ENCODE peak calls at places on chromosomes 12 and 14, in six cellular contexts. K is sigmoid colon, H is A549, D is suprapubic skin, B is transverse colon, F is ovary. R is an unnamed sample.

GRCh38 chr12:43836455-43836989 is 641 bp downstream of the TMEM117 start:
- DNase-seq in F (no peak), K (no peak), B (no peak), D (no peak), H (peak; percentile 36), R (no peak)

GRCh38 chr12:40342010-40342409 is 117.2 kb downstream of the LRRK2 start:
- DNase-seq in B (no peak), H (no peak), F (no peak), K (no peak), D (no peak), R (no peak)

GRCh38 chr12:27525373-27525772 is 1.4 kb downstream of the PPFIBP1 start:
- DNase-seq in K (peak; percentile 72), F (no peak), B (no peak), D (no peak), H (peak; percentile 42), R (no peak)

GRCh38 chr12:124454352-124454725 is 113.1 kb downstream of the NCOR2 start:
- DNase-seq in K (no peak), H (no peak), F (no peak), B (no peak), D (peak; percentile 71), R (no peak)

GRCh38 chr12:53744130-53744441 is 7.7 kb downstream of the CISTR start:
- DNase-seq in F (no peak), B (no peak), H (no peak), D (no peak), K (no peak), R (no peak)

GRCh38 chr12:77152623-77153193 is 87.3 kb upstream of the E2F7 start:
- DNase-seq in K (no peak), B (no peak), D (no peak), F (no peak), H (peak; percentile 31), R (no peak)

GRCh38 chr12:8455727-8456360 is at the start of gene CLEC6A:
- DNase-seq in D (no peak), H (no peak), F (no peak), B (no peak), K (no peak), R (no peak)

GRCh38 chr12:8665729-8666128 is 3.1 kb upstream of the MFAP5 start:
- DNase-seq in D (no peak), B (no peak), H (no peak), F (no peak), K (no peak), R (no peak)

GRCh38 chr12:52023182-52023975 is 16.6 kb downstream of the TAMALIN start:
- DNase-seq in D (peak; percentile 94), B (peak; percentile 93), F (peak; percentile 94), H (peak; percentile 95), K (peak; percentile 94), R (peak; percentile 93)

GRCh38 chr14:52703225-52703624 is 3.8 kb upstream of the PSMC6 start:
- DNase-seq in H (peak; percentile 65), B (peak; percentile 54), K (no peak), D (no peak), F (no peak), R (peak; percentile 70)

GRCh38 chr12:30631710-30632109 is 64.0 kb downstream of the IPO8 start:
- DNase-seq in K (no peak), B (no peak), D (no peak), F (no peak), H (no peak), R (no peak)

GRCh38 chr12:20183563-20183962 is 184.8 kb upstream of the PDE3A start:
- DNase-seq in H (peak; percentile 16), B (no peak), F (no peak), K (no peak), D (no peak), R (no peak)

GRCh38 chr14:92987713-92988510 is 65.0 kb downstream of the CHGA start:
- DNase-seq in B (no peak), K (no peak), D (no peak), F (peak; percentile 50), H (no peak), R (no peak)

GRCh38 chr12:62403031-62403430 is 63.6 kb upstream of the MON2 start:
- DNase-seq in H (no peak), B (no peak), D (no peak), K (no peak), F (no peak), R (no peak)

GRCh38 chr12:43728117-43728516 is 30.5 kb downstream of the PUS7L start:
- DNase-seq in K (no peak), B (no peak), F (no peak), D (no peak), H (no peak), R (no peak)

GRCh38 chr12:57868870-57869609 is 22.5 kb upstream of the CTDSP2 start:
- DNase-seq in H (no peak), F (no peak), D (peak; percentile 77), K (peak; percentile 84), B (no peak), R (no peak)

GRCh38 chr14:49820176-49820575 is 32.4 kb downstream of the NEMF start:
- DNase-seq in F (no peak), H (no peak), B (no peak), K (no peak), D (no peak), R (no peak)

GRCh38 chr12:98424726-98425401 is 90.5 kb upstream of the TMPO start:
- DNase-seq in D (no peak), K (no peak), F (peak; percentile 63), B (peak; percentile 71), H (peak; percentile 74), R (peak; percentile 64)

GRCh38 chr12:122951406-122951805 is 14.9 kb downstream of the ABCB9 start:
- DNase-seq in K (no peak), B (peak; percentile 74), H (peak; percentile 64), F (no peak), D (no peak), R (peak; percentile 51)

GRCh38 chr12:10716277-10716676 is 6.8 kb downstream of the YBX3 start:
- DNase-seq in F (no peak), D (no peak), B (no peak), K (no peak), H (no peak), R (no peak)

GRCh38 chr12:52691076-52691764 is 11.0 kb upstream of the KRT1 start:
- DNase-seq in B (peak; percentile 27), K (no peak), F (no peak), H (no peak), D (no peak), R (no peak)

GRCh38 chr14:36981832-36982528 is 190.4 kb downstream of the SLC25A21 start:
- DNase-seq in D (no peak), B (no peak), F (no peak), H (peak; percentile 54), K (no peak), R (no peak)

GRCh38 chr14:98951521-98952152 is 320.4 kb downstream of the BCL11B start:
- DNase-seq in H (no peak), F (no peak), K (peak; percentile 37), D (no peak), B (no peak), R (no peak)

GRCh38 chr12:1530592-1531159 is 63.7 kb downstream of the FBXL14 start:
- DNase-seq in F (no peak), H (no peak), D (no peak), B (no peak), K (no peak), R (no peak)

GRCh38 chr12:42128327-42128726 is 16.3 kb downstream of the GXYLT1 start:
- DNase-seq in K (no peak), D (no peak), F (no peak), B (no peak), H (no peak), R (no peak)

GRCh38 chr12:51391047-51391837 is at the start of gene GALNT6:
- DNase-seq in B (peak; percentile 87), K (no peak), F (no peak), H (no peak), D (no peak), R (peak; percentile 82)

GRCh38 chr12:118680361-118680963 is 300.9 kb upstream of the SRRM4 start:
- DNase-seq in F (no peak), D (no peak), B (peak; percentile 50), H (peak; percentile 17), K (no peak), R (no peak)

GRCh38 chr12:92673756-92674155 is 29.0 kb upstream of the PLEKHG7 start:
- DNase-seq in B (no peak), K (no peak), H (no peak), D (no peak), F (no peak), R (no peak)

GRCh38 chr12:92674500-92674899 is 28.3 kb upstream of the PLEKHG7 start:
- DNase-seq in K (no peak), F (no peak), H (no peak), B (no peak), D (no peak), R (no peak)

GRCh38 chr12:92675092-92675865 is 27.5 kb upstream of the PLEKHG7 start:
- DNase-seq in B (no peak), K (no peak), H (no peak), D (no peak), F (no peak), R (no peak)

DNA sequence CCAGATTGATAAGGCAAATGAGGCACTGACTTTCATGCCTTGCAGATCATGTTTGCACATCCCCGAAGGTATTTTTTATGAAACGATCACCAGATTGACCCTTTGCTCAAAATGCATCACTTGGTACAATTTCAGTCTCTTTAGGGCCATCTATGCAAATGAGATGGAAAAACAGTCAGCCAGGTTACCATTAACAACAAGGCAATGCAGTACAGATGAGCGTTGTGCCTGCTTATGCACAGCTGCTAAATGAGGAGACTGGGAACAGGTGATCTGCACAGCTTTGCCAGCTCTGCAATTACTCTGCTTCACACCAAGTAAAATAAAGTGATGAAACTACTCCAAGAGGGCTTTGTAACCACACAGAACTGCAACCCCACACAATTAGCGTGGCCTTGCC is 26.1 kb upstream of the PLEKHG7 start:
- DNase-seq in K (no peak), D (no peak), F (no peak), B (no peak), H (no peak), R (no peak)
- TF ChIP-seq EP300 in K (no peak), D (no peak), F (no peak), B (no peak), H (no peak), R (no peak)

GRCh38 chr14:69696633-69697557 is 70.0 kb upstream of the SRSF5 start:
- DNase-seq in D (no peak), K (no peak), B (no peak), F (no peak), H (no peak), R (no peak)
- H3K4me1 ChIP-seq in D (peaks cover 62% of the 10 kb centered on the region), K (peaks cover 58% of the 10 kb centered on the region), B (peaks cover 86% of the 10 kb centered on the region), F (peaks cover 33% of the 10 kb centered on the region), H (peaks cover 8% of the 10 kb centered on the region), R (peaks cover 100% of the 10 kb centered on the region)

GRCh38 chr12:12899530-12900380 is 8.4 kb downstream of the GPRC5A start:
- DNase-seq in D (peak; percentile 79), K (peak; percentile 82), H (peak; percentile 76), B (no peak), F (peak; percentile 47), R (no peak)
- TF ChIP-seq EP300 in D (no peak), K (no peak), H (no peak), B (no peak), F (no peak), R (no peak)

DNA sequence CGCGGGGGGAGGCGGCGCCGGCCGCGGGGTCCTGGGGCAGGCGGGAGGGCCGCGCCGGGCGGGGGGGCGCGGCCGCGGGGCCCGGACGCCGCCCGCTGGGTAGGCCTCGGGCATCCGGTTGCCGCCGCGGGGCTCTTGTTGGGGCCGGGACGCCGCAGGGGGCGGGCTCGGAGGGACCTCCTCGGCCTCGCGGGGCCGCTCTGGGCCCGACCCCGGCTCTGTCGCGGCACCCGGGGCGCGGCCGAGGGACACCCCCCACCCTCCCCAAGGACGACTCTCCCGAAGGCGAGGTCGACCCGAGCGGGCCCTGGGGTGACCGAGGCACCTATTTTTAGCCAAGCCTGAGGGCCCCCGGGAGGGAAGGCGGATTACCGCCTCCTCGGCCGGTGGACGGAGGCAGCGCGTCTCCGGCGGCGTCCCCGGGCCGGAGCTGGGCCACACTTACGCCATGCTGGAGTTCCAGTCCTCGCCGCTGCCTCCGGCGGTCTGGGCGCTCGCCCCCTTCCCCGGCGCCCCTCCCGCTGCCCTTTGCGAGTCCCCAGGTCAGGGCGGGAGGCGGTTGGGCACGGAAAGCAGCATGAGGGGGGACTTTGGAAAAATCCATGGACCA is 499 bp downstream of the KTN1 start:
- DNase-seq in B (peak; percentile 47), H (peak; percentile 22), F (peak; percentile 57), D (peak; percentile 64), K (peak; percentile 68), R (peak; percentile 36)
- H3K4me1 ChIP-seq in B (peaks cover 51% of the 10 kb centered on the region), H (peaks cover 46% of the 10 kb centered on the region), F (peaks cover 9% of the 10 kb centered on the region), D (peaks cover 60% of the 10 kb centered on the region), K (peaks cover 43% of the 10 kb centered on the region), R (peaks cover 56% of the 10 kb centered on the region)

R was measured in stomach.